ENCODE peak calls at places on chromosome 15, in nine cellular contexts. D is lung, M is spleen, V is cardiac fibroblast, C is IMR-90, A is right atrium auricular region, O is psoas muscle, T is AG09309, F is ovary. X is an unnamed sample.

GRCh38 chr15:48373855-48374421 is 42.7 kb downstream of the DUT start:
- DNase-seq in D (no peak), M (no peak), V (peak; percentile 91), C (peak; percentile 81), A (peak; percentile 79), O (peak; percentile 56), T (peak; percentile 70), F (no peak), X (no peak)

GRCh38 chr15:68592548-68592947 is 13.8 kb downstream of the CORO2B start:
- DNase-seq in D (no peak), M (peak; percentile 11), V (peak; percentile 62), C (no peak), A (no peak), O (no peak), T (no peak), F (no peak), X (no peak)

GRCh38 chr15:40346579-40347558 is 4.0 kb upstream of the PHGR1 start:
- DNase-seq in D (no peak), M (no peak), V (no peak), C (no peak), A (no peak), O (no peak), T (no peak), F (no peak), X (no peak)

GRCh38 chr15:39624806-39625205 is 43.9 kb downstream of the THBS1 start:
- DNase-seq in D (no peak), M (peak; percentile 78), V (peak; percentile 92), C (peak; percentile 93), A (peak; percentile 87), O (peak; percentile 68), T (peak; percentile 82), F (peak; percentile 47), X (peak; percentile 36)

GRCh38 chr15:52855157-52855556 is 65.0 kb upstream of the ONECUT1 start:
- DNase-seq in D (no peak), M (no peak), V (no peak), C (no peak), A (peak; percentile 5), O (no peak), T (no peak), F (no peak), X (no peak)

GRCh38 chr15:60966316-60966715 is 262.8 kb downstream of the RORA start:
- DNase-seq in D (no peak), M (no peak), V (peak; percentile 76), C (peak; percentile 69), A (no peak), O (no peak), T (no peak), F (no peak), X (no peak)

GRCh38 chr15:29554531-29554930 is 267.7 kb downstream of the TJP1 start:
- DNase-seq in D (no peak), M (no peak), V (peak; percentile 35), C (no peak), A (no peak), O (no peak), T (no peak), F (no peak), X (no peak)

GRCh38 chr15:58015565-58015964 is 49.9 kb downstream of the ALDH1A2 start:
- DNase-seq in D (no peak), M (no peak), V (peak; percentile 69), C (no peak), A (no peak), O (no peak), T (no peak), F (no peak), X (no peak)

GRCh38 chr15:77002954-77003912 is 8.3 kb downstream of the PSTPIP1 start:
- DNase-seq in D (peak; percentile 56), M (peak; percentile 93), V (no peak), C (no peak), A (no peak), O (peak; percentile 47), T (no peak), F (no peak), X (peak; percentile 69)

GRCh38 chr15:81334768-81335447 is 11.0 kb upstream of the STARD5 start:
- DNase-seq in D (no peak), M (no peak), V (no peak), C (no peak), A (no peak), O (no peak), T (peak; percentile 29), F (no peak), X (no peak)

GRCh38 chr15:39583586-39584265 is 2.8 kb downstream of the THBS1 start:
- DNase-seq in D (no peak), M (no peak), V (peak; percentile 72), C (peak; percentile 73), A (no peak), O (no peak), T (peak; percentile 91), F (peak; percentile 33), X (peak; percentile 37)

GRCh38 chr15:37219211-37219701 is 118.9 kb upstream of the MEIS2 start:
- DNase-seq in D (no peak), M (no peak), V (no peak), C (no peak), A (no peak), O (no peak), T (no peak), F (no peak), X (no peak)

GRCh38 chr15:46848704-46849103 is 868.6 kb upstream of the SEMA6D start:
- DNase-seq in D (no peak), M (no peak), V (peak; percentile 85), C (peak; percentile 19), A (no peak), O (no peak), T (no peak), F (no peak), X (no peak)

GRCh38 chr15:27479232-27480140 is 508.5 kb downstream of the GABRG3 start:
- DNase-seq in D (no peak), M (no peak), V (no peak), C (no peak), A (no peak), O (no peak), T (no peak), F (no peak), X (no peak)

GRCh38 chr15:81852826-81853225 is 193.0 kb downstream of the MEX3B start:
- DNase-seq in D (no peak), M (no peak), V (no peak), C (peak; percentile 31), A (no peak), O (no peak), T (no peak), F (no peak), X (no peak)

GRCh38 chr15:38260077-38260476 is 7.4 kb downstream of the SPRED1 start:
- DNase-seq in D (no peak), M (no peak), V (peak; percentile 46), C (peak; percentile 32), A (no peak), O (no peak), T (no peak), F (no peak), X (no peak)

GRCh38 chr15:65829150-65829764 is 37.2 kb upstream of the DENND4A start:
- DNase-seq in D (no peak), M (no peak), V (peak; percentile 45), C (peak; percentile 22), A (no peak), O (no peak), T (no peak), F (no peak), X (peak; percentile 34)
- TF ChIP-seq CTCF in D (peak; percentile 25), M (peak; percentile 54), V (peak; percentile 42), C (peak; percentile 42), A (peak; percentile 54), O (peak; percentile 33), T (peak; percentile 49), F (peak; percentile 15), X (peak; percentile 59)

DNA sequence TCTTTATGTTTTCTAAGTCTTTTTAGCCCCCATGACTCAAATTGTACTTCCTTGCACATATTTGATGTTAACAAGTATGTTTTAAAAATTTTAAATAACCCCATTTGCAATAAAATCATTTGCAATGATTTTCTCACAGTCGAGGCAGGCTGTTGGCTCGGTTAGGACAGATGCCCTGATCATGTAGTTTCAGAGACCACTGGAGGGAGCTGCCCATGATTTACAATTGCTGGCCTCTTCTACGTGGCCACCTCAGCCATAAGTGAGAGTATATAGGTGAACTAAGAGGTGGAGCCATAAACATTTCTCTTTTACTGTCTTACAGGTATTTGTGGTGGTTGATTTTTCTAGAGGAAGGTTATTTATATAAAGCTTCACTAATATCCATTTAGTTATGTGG is 1.7 kb downstream of the DTWD1 start:
- DNase-seq in D (no peak), M (no peak), V (peak; percentile 10), C (no peak), A (no peak), O (no peak), T (no peak), F (no peak), X (no peak)
- TF ChIP-seq CTCF in D (no peak), M (no peak), V (no peak), C (no peak), A (peak; percentile 26), O (no peak), T (peak; percentile 34), F (no peak), X (no peak)

GRCh38 chr15:91947370-91947769 is 93.9 kb downstream of the SLCO3A1 start:
- DNase-seq in D (no peak), M (no peak), V (no peak), C (no peak), A (no peak), O (no peak), T (no peak), F (no peak), X (no peak)

GRCh38 chr15:91945385-91945784 is 91.9 kb downstream of the SLCO3A1 start:
- DNase-seq in D (no peak), M (no peak), V (no peak), C (no peak), A (no peak), O (no peak), T (no peak), F (no peak), X (no peak)

GRCh38 chr15:91946075-91946474 is 92.6 kb downstream of the SLCO3A1 start:
- DNase-seq in D (no peak), M (no peak), V (no peak), C (no peak), A (no peak), O (no peak), T (no peak), F (no peak), X (no peak)

GRCh38 chr15:91948001-91948608 is 94.6 kb downstream of the SLCO3A1 start:
- DNase-seq in D (no peak), M (no peak), V (peak; percentile 62), C (peak; percentile 73), A (no peak), O (no peak), T (no peak), F (no peak), X (no peak)

DNA sequence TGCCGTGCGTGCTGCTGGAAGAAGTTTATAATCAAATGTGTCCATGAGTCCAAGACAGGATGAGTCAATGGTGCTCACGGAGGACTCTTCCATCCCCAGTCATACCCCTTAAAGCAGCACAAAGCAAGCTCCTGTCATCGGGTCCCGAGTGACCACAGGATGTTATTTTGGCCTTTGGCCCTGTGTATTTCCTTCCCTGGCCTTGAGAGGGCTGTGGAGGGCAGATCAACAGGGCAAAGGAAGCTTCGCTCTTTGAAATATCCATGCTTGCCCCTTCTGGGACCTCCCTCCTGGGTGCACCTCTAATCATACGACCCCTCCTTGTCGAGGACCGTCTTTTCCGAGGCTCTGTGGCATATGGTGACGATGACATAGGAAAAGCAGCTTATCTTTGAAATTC is 93.4 kb downstream of the SLCO3A1 start:
- DNase-seq in D (no peak), M (no peak), V (no peak), C (no peak), A (no peak), O (no peak), T (no peak), F (no peak), X (no peak)
- TF ChIP-seq CTCF in D (no peak), M (no peak), V (peak; percentile 11), C (no peak), A (peak; percentile 50), O (peak; percentile 25), T (peak; percentile 3), F (no peak), X (no peak)

GRCh38 chr15:74958320-74958907 is 1.8 kb upstream of the RPP25 start:
- DNase-seq in D (peak; percentile 55), M (peak; percentile 80), V (peak; percentile 34), C (no peak), A (peak; percentile 80), O (peak; percentile 56), T (no peak), F (no peak), X (no peak)
- TF ChIP-seq CTCF in D (no peak), M (no peak), V (peak; percentile 21), C (no peak), A (peak; percentile 22), O (peak; percentile 11), T (peak; percentile 3), F (peak; percentile 39), X (no peak)

X was measured in GM10248.